ENCODE peak calls at places on chromosomes 3 and 15, in nine cellular contexts. D, N, B, X, Y, G, E, J and C are unnamed samples. For H4K20me1, the result is how much of the 10 kb centered on the place peaks cover.

GRCh38 chr3:126063358-126063965 is 20.5 kb downstream of the SLC41A3 start:
- DNase-seq in N (no peak), B (no peak), X (peak), E (no peak), J (no peak), Y (no peak), D (peak), G (no peak), C (no peak)

GRCh38 chr15:78950906-78951840 is 6.3 kb upstream of the CTSH start:
- DNase-seq in B (peak), N (no peak), D (no peak), Y (no peak), J (peak), E (no peak), G (no peak), X (peak), C (no peak)

GRCh38 chr3:129230311-129231019 is 18.9 kb upstream of the COPG1 start:
- DNase-seq in B (peak), E (no peak), G (no peak), X (no peak), N (no peak), Y (no peak), J (peak), D (no peak), C (peak)

GRCh38 chr15:66134284-66134683 is 119.3 kb downstream of the MEGF11 start:
- DNase-seq in N (no peak), X (no peak), D (no peak), B (no peak), G (no peak), J (no peak), E (no peak), Y (no peak), C (no peak)

GRCh38 chr3:59609967-59610366 is 560.1 kb upstream of the CFAP20DC start:
- DNase-seq in Y (no peak), J (no peak), X (no peak), G (no peak), D (no peak), E (peak), N (no peak), B (no peak), C (no peak)

GRCh38 chr3:123310741-123311140 is 109.0 kb downstream of the SEC22A start:
- DNase-seq in X (no peak), D (no peak), N (no peak), B (peak), Y (no peak), J (peak), E (no peak), G (no peak), C (no peak)

GRCh38 chr3:24086597-24087369 is 141.7 kb downstream of the NR1D2 start:
- DNase-seq in D (no peak), J (no peak), B (no peak), E (peak), X (no peak), G (no peak), N (no peak), Y (no peak), C (no peak)

GRCh38 chr3:176692172-176692923 is 504.9 kb downstream of the TBL1XR1 start:
- DNase-seq in G (no peak), B (no peak), J (no peak), N (no peak), D (no peak), X (no peak), E (no peak), Y (no peak), C (no peak)

GRCh38 chr3:65963787-65964707 is 74.7 kb downstream of the MAGI1 start:
- DNase-seq in X (no peak), N (no peak), Y (peak), G (no peak), D (no peak), J (peak), E (no peak), B (peak), C (peak)

GRCh38 chr15:68386587-68387287 is 45.2 kb downstream of the ITGA11 start:
- DNase-seq in J (no peak), G (peak), N (no peak), Y (no peak), B (no peak), E (no peak), X (no peak), D (no peak), C (no peak)

GRCh38 chr15:68387288-68388143 is 44.4 kb downstream of the ITGA11 start:
- DNase-seq in G (peak), J (no peak), N (no peak), B (no peak), D (no peak), X (no peak), Y (no peak), E (no peak), C (no peak)

GRCh38 chr15:68384451-68385239 is 47.3 kb downstream of the ITGA11 start:
- DNase-seq in Y (no peak), E (no peak), N (peak), D (no peak), J (peak), X (no peak), B (no peak), G (peak), C (peak)

GRCh38 chr15:68385240-68385561 is 46.8 kb downstream of the ITGA11 start:
- DNase-seq in Y (no peak), N (no peak), B (no peak), E (no peak), G (peak), J (no peak), D (no peak), X (no peak), C (no peak)

DNA sequence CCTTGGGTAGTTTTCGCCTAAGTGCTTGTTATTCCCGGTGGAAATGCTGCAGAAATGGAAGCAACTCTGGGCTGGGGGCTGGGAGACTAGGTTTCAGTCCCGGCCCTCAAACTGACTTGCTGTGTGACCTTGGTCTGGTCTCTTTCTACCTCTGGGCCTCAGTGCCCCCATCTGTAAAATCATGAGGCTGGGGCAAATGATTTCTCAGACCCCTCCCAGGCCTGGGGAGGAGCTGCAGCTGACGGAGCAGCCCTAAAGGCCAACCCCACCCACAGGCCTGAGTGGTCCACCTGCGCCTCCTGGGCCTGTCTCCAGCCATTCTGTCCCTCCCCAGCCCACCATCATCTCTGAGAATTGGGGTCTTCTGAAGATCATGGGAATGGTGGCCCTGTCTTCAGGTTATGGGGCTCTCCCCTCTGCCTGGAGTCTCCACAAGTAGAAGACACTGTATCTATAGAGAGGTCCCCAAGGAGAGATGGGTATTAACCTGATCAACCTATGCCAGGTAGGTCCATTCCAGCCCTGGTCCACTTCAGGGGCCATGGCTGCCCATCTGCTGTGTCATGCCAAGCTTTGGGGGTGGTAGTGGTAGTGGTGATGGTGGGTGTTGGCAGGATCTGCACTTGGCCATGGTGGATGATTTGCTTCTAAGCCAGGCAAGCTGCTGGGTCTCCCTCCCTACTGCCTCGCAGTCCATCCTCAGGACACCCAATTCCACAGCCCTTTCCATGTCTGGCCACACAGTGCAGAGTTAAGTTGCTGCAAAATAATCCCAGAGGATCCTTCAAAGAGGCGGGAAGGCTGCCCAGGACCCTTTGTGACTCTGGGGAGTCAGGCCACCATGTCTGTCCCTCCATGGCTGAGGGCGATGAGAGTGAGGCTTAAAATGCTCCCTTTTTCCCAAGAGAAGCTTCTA is 46.0 kb downstream of the ITGA11 start:
- DNase-seq in D (no peak), Y (no peak), G (peak), B (no peak), N (no peak), J (no peak), E (no peak), X (no peak), C (no peak)
- H3K27ac ChIP-seq in D (no peak), Y (no peak), G (no peak), B (no peak), N (peak), J (no peak), E (no peak), X (no peak), C (no peak)

GRCh38 chr3:10177737-10178136 is 13.0 kb downstream of the IRAK2 start:
- DNase-seq in G (no peak), Y (no peak), D (no peak), X (no peak), E (no peak), B (no peak), N (no peak), J (no peak), C (no peak)

GRCh38 chr3:10178892-10179291 is 14.2 kb downstream of the IRAK2 start:
- DNase-seq in G (no peak), E (no peak), B (no peak), X (no peak), J (no peak), N (no peak), Y (no peak), D (no peak), C (no peak)

GRCh38 chr3:10184250-10184649 is 19.5 kb downstream of the IRAK2 start:
- DNase-seq in X (no peak), E (no peak), Y (no peak), B (no peak), N (no peak), G (no peak), J (no peak), D (no peak), C (no peak)

GRCh38 chr3:10182950-10183349 is 18.2 kb downstream of the IRAK2 start:
- DNase-seq in B (no peak), G (no peak), Y (no peak), N (no peak), E (no peak), X (no peak), J (no peak), D (no peak), C (no peak)

GRCh38 chr3:10180738-10181295 is 16.1 kb downstream of the IRAK2 start:
- DNase-seq in X (no peak), J (no peak), G (no peak), N (no peak), Y (no peak), B (no peak), E (no peak), D (no peak), C (no peak)
- H4K20me1 ChIP-seq in X (under half), J (under half), G (under half), N (under half), Y (under half), B (under half), E (under half), D (under half), C (under half)

DNA sequence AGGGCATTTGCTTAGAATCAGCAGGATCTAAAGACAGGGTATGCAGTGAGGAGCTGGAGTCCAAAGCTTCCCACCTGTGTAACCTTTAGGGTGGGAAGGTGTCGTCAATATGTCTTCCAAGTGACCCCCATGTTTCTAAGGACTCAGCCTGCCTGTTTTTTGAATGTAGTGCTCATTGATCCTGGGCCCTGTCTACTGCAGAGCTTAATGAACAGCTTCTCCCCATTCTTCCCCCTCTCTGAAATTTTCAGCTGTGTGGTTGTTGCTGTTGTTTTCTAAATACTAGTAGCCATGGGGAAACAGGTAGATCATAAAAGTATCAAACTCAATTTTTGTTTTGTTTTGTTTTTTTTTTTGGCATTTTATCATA is 39.7 kb downstream of the MBNL1 start:
- DNase-seq in X (no peak), E (no peak), N (no peak), G (no peak), Y (no peak), J (no peak), D (no peak), B (no peak), C (no peak)
- H3K27ac ChIP-seq in X (no peak), E (no peak), N (peak), G (no peak), Y (no peak), J (peak), D (peak), B (peak), C (peak)

GRCh38 chr3:105827101-105827634 is 41.6 kb downstream of the CBLB start:
- DNase-seq in E (no peak), X (no peak), D (no peak), Y (peak), G (no peak), B (no peak), N (no peak), J (no peak), C (no peak)

GRCh38 chr3:105822171-105823123 is 46.4 kb downstream of the CBLB start:
- DNase-seq in G (no peak), D (no peak), E (no peak), J (no peak), B (no peak), Y (no peak), X (no peak), N (no peak), C (no peak)

GRCh38 chr3:105821433-105821832 is 47.4 kb downstream of the CBLB start:
- DNase-seq in X (no peak), B (no peak), G (no peak), Y (no peak), E (no peak), J (no peak), N (no peak), D (no peak), C (no peak)

GRCh38 chr3:105823149-105823866 is 45.5 kb downstream of the CBLB start:
- DNase-seq in J (peak), G (no peak), D (no peak), X (peak), N (no peak), B (peak), Y (no peak), E (no peak), C (no peak)

DNA sequence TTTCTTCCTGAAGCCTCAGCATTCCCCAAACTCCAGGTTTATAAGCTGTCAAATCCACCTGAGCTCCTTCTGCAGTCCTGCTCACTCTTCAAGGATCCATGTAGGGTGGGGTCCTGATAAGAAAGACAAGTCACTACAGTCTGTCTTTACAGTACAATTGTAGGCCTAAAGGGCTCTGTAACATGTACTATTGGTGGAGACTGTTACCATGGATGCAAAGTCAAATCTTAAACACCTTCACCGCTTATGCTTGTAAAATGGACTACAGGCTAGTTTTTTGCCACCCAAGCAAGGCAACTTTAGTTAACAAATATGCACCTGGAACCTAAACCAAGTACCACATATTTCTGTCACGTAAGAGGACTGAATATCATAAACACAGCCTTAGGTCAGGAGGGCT is 44.7 kb downstream of the CBLB start:
- DNase-seq in N (no peak), G (no peak), D (no peak), E (no peak), Y (no peak), X (no peak), B (no peak), J (no peak), C (no peak)
- H4K20me1 ChIP-seq in N (under half), G (under half), D (under half), E (under half), Y (under half), X (under half), B (under half), J (under half), C (under half)

GRCh38 chr3:134366928-134367352 is 7.3 kb downstream of the AMOTL2 start:
- DNase-seq in N (no peak), D (no peak), G (peak), X (no peak), Y (no peak), J (no peak), B (no peak), E (no peak), C (no peak)

GRCh38 chr3:134367869-134368750 is 6.1 kb downstream of the AMOTL2 start:
- DNase-seq in G (peak), X (no peak), J (no peak), Y (no peak), D (no peak), N (no peak), B (no peak), E (no peak), C (no peak)

GRCh38 chr3:134366221-134366927 is 7.9 kb downstream of the AMOTL2 start:
- DNase-seq in G (peak), B (no peak), J (no peak), D (no peak), E (no peak), Y (no peak), N (no peak), X (no peak), C (no peak)

GRCh38 chr3:134368751-134369105 is 5.5 kb downstream of the AMOTL2 start:
- DNase-seq in D (no peak), G (peak), N (no peak), X (no peak), B (no peak), J (no peak), Y (no peak), E (no peak), C (no peak)

GRCh38 chr3:134367412-134367811 is 6.8 kb downstream of the AMOTL2 start:
- DNase-seq in D (no peak), G (no peak), B (no peak), Y (no peak), E (no peak), N (no peak), X (no peak), J (no peak), C (no peak)
- H3K27ac ChIP-seq in D (no peak), G (no peak), B (peak), Y (no peak), E (no peak), N (peak), X (no peak), J (no peak), C (no peak)

DNA sequence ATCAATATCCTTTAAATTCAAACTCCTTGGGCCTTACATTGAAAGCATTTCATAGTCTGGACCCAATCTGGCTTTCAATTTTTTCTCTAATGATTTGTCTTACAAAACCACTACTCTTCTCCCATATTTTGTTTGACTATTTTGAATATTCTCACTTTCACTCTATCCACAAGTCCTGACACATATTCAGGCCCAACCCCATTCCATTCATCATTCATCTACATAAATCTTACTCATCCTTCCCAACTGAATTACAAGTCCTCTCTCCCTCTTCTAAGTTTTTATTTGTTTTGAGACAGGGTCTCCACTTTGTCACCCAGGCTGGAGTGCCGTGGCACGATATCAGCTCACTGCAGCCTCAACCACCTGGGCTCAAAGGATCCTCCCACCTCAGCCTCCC is 43.6 kb downstream of the TOP2B start:
- DNase-seq in D (no peak), N (no peak), B (no peak), J (no peak), G (no peak), X (no peak), E (no peak), Y (no peak), C (no peak)
- H4K20me1 ChIP-seq in D (under half), N (under half), B (under half), J (under half), G (under half), X (under half), E (under half), Y (under half), C (under half)

GRCh38 chr3:164452707-164453106 is 625.6 kb downstream of the SI start:
- DNase-seq in N (no peak), X (no peak), E (no peak), D (no peak), Y (no peak), J (no peak), B (no peak), G (no peak), C (no peak)

GRCh38 chr3:164450276-164450905 is 627.9 kb downstream of the SI start:
- DNase-seq in D (no peak), B (peak), J (no peak), N (no peak), E (no peak), G (no peak), Y (no peak), X (no peak), C (no peak)

GRCh38 chr3:164453695-164454094 is 624.6 kb downstream of the SI start:
- DNase-seq in D (no peak), Y (no peak), E (no peak), G (no peak), X (no peak), B (no peak), J (no peak), N (no peak), C (no peak)

GRCh38 chr3:164451083-164451910 is 627.0 kb downstream of the SI start:
- DNase-seq in D (no peak), J (no peak), B (no peak), E (peak), Y (no peak), X (no peak), G (peak), N (no peak), C (no peak)
- H3K27ac ChIP-seq in D (no peak), J (no peak), B (no peak), E (no peak), Y (no peak), X (no peak), G (no peak), N (no peak), C (no peak)

GRCh38 chr3:50708620-50709019 is 33.9 kb downstream of the DOCK3 start:
- DNase-seq in B (no peak), E (no peak), J (no peak), N (no peak), D (peak), Y (no peak), X (no peak), G (no peak), C (no peak)
- H4K20me1 ChIP-seq in B (under half), E (under half), J (under half), N (under half), D (under half), Y (under half), X (under half), G (under half), C (under half)

GRCh38 chr3:143821862-143822261 is 26.4 kb downstream of the SLC9A9 start:
- DNase-seq in E (no peak), J (no peak), Y (no peak), X (no peak), D (peak), G (no peak), N (no peak), B (no peak), C (no peak)
- H3K27ac ChIP-seq in E (no peak), J (no peak), Y (no peak), X (no peak), D (no peak), G (no peak), N (no peak), B (no peak), C (no peak)